ENCODE peak calls at places on chromosomes 12 and 14, in six cellular contexts. One of them, this sample, is unnamed. For H3K9me3, the result is how much of the 10 kb centered on the place peaks cover.

GRCh38 chr14:90831821-90832220 is 15.6 kb upstream of the TTC7B start:
- DNase-seq in MM.1S: no peak
- DNase-seq in adipocyte: no peak
- DNase-seq in neuronal stem cell: no peak
- DNase-seq in H9: no peak
- DNase-seq in SK-N-SH: no peak
- DNase-seq in this sample: no peak

GRCh38 chr12:69682136-69682755 is 16.9 kb downstream of the BEST3 start:
- DNase-seq in MM.1S: no peak
- DNase-seq in adipocyte: no peak
- DNase-seq in neuronal stem cell: no peak
- DNase-seq in H9: no peak
- DNase-seq in SK-N-SH: no peak
- DNase-seq in this sample: no peak

GRCh38 chr14:52018252-52018651 is 28.9 kb downstream of the RTRAF start:
- DNase-seq in MM.1S: no peak
- DNase-seq in adipocyte: peak
- DNase-seq in neuronal stem cell: no peak
- DNase-seq in H9: no peak
- DNase-seq in SK-N-SH: no peak
- DNase-seq in this sample: peak

GRCh38 chr12:118494776-118495175 is 118.4 kb downstream of the SUDS3 start:
- DNase-seq in MM.1S: no peak
- DNase-seq in adipocyte: no peak
- DNase-seq in neuronal stem cell: no peak
- DNase-seq in H9: no peak
- DNase-seq in SK-N-SH: no peak
- DNase-seq in this sample: no peak

GRCh38 chr14:81319314-81319713 is 80.8 kb downstream of the STON2 start:
- DNase-seq in MM.1S: no peak
- DNase-seq in adipocyte: no peak
- DNase-seq in neuronal stem cell: no peak
- DNase-seq in H9: no peak
- DNase-seq in SK-N-SH: no peak
- DNase-seq in this sample: no peak

GRCh38 chr12:12482959-12483358 is 79.7 kb downstream of the DUSP16 start:
- DNase-seq in MM.1S: no peak
- DNase-seq in adipocyte: no peak
- DNase-seq in neuronal stem cell: no peak
- DNase-seq in H9: no peak
- DNase-seq in SK-N-SH: no peak
- DNase-seq in this sample: no peak

GRCh38 chr12:59023861-59024424 is 103.6 kb upstream of the LRIG3 start:
- DNase-seq in MM.1S: no peak
- DNase-seq in adipocyte: no peak
- DNase-seq in neuronal stem cell: no peak
- DNase-seq in H9: no peak
- DNase-seq in SK-N-SH: no peak
- DNase-seq in this sample: no peak

GRCh38 chr14:72603639-72604038 is 290.3 kb downstream of the DPF3 start:
- DNase-seq in MM.1S: no peak
- DNase-seq in adipocyte: no peak
- DNase-seq in neuronal stem cell: no peak
- DNase-seq in H9: no peak
- DNase-seq in SK-N-SH: no peak
- DNase-seq in this sample: no peak

GRCh38 chr12:9906888-9907287 is 25.3 kb downstream of the CLEC2A start:
- DNase-seq in MM.1S: no peak
- DNase-seq in adipocyte: no peak
- DNase-seq in neuronal stem cell: no peak
- DNase-seq in H9: no peak
- DNase-seq in SK-N-SH: no peak
- DNase-seq in this sample: no peak

GRCh38 chr12:32016680-32017482 is 57.7 kb downstream of the RESF1 start:
- DNase-seq in MM.1S: no peak
- DNase-seq in adipocyte: no peak
- DNase-seq in neuronal stem cell: no peak
- DNase-seq in H9: peak
- DNase-seq in SK-N-SH: no peak
- DNase-seq in this sample: no peak

GRCh38 chr12:96434107-96434506 is 33.9 kb upstream of the CDK17 start:
- DNase-seq in MM.1S: peak
- DNase-seq in adipocyte: peak
- DNase-seq in neuronal stem cell: no peak
- DNase-seq in H9: no peak
- DNase-seq in SK-N-SH: no peak
- DNase-seq in this sample: peak

GRCh38 chr14:40410708-40411107 is 978.5 kb upstream of the FBXO33 start:
- DNase-seq in MM.1S: no peak
- DNase-seq in adipocyte: no peak
- DNase-seq in neuronal stem cell: no peak
- DNase-seq in H9: no peak
- DNase-seq in SK-N-SH: no peak
- DNase-seq in this sample: no peak

GRCh38 chr12:99284161-99284560 is 363.4 kb upstream of the GARIN6 start:
- DNase-seq in MM.1S: no peak
- DNase-seq in adipocyte: no peak
- DNase-seq in neuronal stem cell: no peak
- DNase-seq in H9: no peak
- DNase-seq in SK-N-SH: no peak
- DNase-seq in this sample: no peak

GRCh38 chr12:42332301-42332894 is 6.4 kb downstream of the PPHLN1 start:
- DNase-seq in MM.1S: peak
- DNase-seq in adipocyte: peak
- DNase-seq in neuronal stem cell: no peak
- DNase-seq in H9: no peak
- DNase-seq in SK-N-SH: peak
- DNase-seq in this sample: peak

GRCh38 chr12:49292729-49293055 is 2.3 kb upstream of the PRPH start:
- DNase-seq in MM.1S: no peak
- DNase-seq in adipocyte: no peak
- DNase-seq in neuronal stem cell: no peak
- DNase-seq in H9: no peak
- DNase-seq in SK-N-SH: peak
- DNase-seq in this sample: no peak

GRCh38 chr14:36271939-36272907 is 48.2 kb downstream of the MBIP start:
- DNase-seq in MM.1S: no peak
- DNase-seq in adipocyte: peak
- DNase-seq in neuronal stem cell: no peak
- DNase-seq in H9: no peak
- DNase-seq in SK-N-SH: peak
- DNase-seq in this sample: peak

GRCh38 chr14:21528381-21529348 is 2.5 kb upstream of the SALL2 start:
- DNase-seq in MM.1S: no peak
- DNase-seq in adipocyte: peak
- DNase-seq in neuronal stem cell: no peak
- DNase-seq in H9: no peak
- DNase-seq in SK-N-SH: no peak
- DNase-seq in this sample: no peak

GRCh38 chr12:25384038-25384953 is 133.6 kb upstream of the KRAS start:
- DNase-seq in MM.1S: no peak
- DNase-seq in adipocyte: no peak
- DNase-seq in neuronal stem cell: no peak
- DNase-seq in H9: no peak
- DNase-seq in SK-N-SH: no peak
- DNase-seq in this sample: peak

GRCh38 chr12:25387136-25388050 is 136.7 kb upstream of the KRAS start:
- DNase-seq in MM.1S: peak
- DNase-seq in adipocyte: peak
- DNase-seq in neuronal stem cell: peak
- DNase-seq in H9: peak
- DNase-seq in SK-N-SH: peak
- DNase-seq in this sample: peak

GRCh38 chr12:25386823-25387134 is 136.1 kb upstream of the KRAS start:
- DNase-seq in MM.1S: no peak
- DNase-seq in adipocyte: no peak
- DNase-seq in neuronal stem cell: no peak
- DNase-seq in H9: no peak
- DNase-seq in SK-N-SH: peak
- DNase-seq in this sample: peak

GRCh38 chr12:25384954-25385216 is 134.2 kb upstream of the KRAS start:
- DNase-seq in MM.1S: peak
- DNase-seq in adipocyte: no peak
- DNase-seq in neuronal stem cell: no peak
- DNase-seq in H9: no peak
- DNase-seq in SK-N-SH: no peak
- DNase-seq in this sample: no peak

DNA sequence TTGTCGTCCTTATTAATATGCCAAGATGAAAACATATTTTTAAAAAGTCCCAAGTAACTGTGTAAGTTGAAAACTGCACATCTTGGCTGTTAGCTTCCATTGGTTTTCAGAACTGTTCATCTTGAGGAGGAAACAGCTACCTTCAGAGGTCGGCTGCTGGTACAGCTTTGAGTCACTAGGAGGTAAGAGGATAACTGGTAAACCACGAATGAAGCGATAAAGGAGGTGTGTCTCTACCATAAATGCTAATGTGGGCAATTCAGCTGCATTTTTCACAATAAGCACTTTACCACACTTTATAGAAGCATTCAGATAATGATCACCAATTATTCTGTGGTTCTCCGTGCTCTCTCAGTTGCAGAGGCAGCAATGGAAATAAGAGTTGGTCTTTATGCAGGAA is 137.5 kb upstream of the KRAS start:
- DNase-seq in MM.1S: no peak
- DNase-seq in adipocyte: no peak
- DNase-seq in neuronal stem cell: no peak
- DNase-seq in H9: no peak
- DNase-seq in SK-N-SH: no peak
- DNase-seq in this sample: peak
- H3K9me3 ChIP-seq in MM.1S: under half
- H3K9me3 ChIP-seq in adipocyte: under half
- H3K9me3 ChIP-seq in neuronal stem cell: under half
- H3K9me3 ChIP-seq in H9: under half
- H3K9me3 ChIP-seq in SK-N-SH: under half
- H3K9me3 ChIP-seq in this sample: under half

GRCh38 chr12:55996715-55997534 is at the start of gene SUOX:
- DNase-seq in MM.1S: peak
- DNase-seq in adipocyte: peak
- DNase-seq in neuronal stem cell: peak
- DNase-seq in H9: peak
- DNase-seq in SK-N-SH: peak
- DNase-seq in this sample: peak
- H3K9ac ChIP-seq in MM.1S: peak
- H3K9ac ChIP-seq in adipocyte: peak
- H3K9ac ChIP-seq in neuronal stem cell: peak
- H3K9ac ChIP-seq in H9: peak
- H3K9ac ChIP-seq in SK-N-SH: peak
- H3K9ac ChIP-seq in this sample: peak

DNA sequence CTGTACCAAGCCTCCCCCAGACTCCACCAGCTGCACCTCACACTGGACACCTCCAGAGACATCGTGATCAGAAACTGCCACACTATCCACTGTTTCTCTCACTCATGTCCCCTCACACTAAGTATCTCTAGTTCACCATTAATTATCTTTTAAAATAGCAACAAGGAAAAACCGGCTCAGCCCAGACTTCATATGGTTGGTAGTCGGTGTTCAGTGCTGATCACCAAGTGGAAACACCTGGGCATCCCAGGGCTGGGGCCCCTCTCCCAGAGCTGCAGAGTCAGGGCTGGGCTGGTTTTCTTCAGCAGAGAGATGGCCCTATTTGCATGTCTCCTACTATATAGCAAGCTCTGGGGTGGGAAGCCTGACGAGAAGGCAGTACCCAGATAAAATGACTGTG is 1140.0 kb downstream of the TMEM121 start:
- DNase-seq in MM.1S: peak
- DNase-seq in adipocyte: no peak
- DNase-seq in neuronal stem cell: no peak
- DNase-seq in H9: no peak
- DNase-seq in SK-N-SH: no peak
- DNase-seq in this sample: no peak
- H3K9me3 ChIP-seq in MM.1S: under half
- H3K9me3 ChIP-seq in adipocyte: under half
- H3K9me3 ChIP-seq in neuronal stem cell: under half
- H3K9me3 ChIP-seq in H9: half or more
- H3K9me3 ChIP-seq in SK-N-SH: under half
- H3K9me3 ChIP-seq in this sample: under half

DNA sequence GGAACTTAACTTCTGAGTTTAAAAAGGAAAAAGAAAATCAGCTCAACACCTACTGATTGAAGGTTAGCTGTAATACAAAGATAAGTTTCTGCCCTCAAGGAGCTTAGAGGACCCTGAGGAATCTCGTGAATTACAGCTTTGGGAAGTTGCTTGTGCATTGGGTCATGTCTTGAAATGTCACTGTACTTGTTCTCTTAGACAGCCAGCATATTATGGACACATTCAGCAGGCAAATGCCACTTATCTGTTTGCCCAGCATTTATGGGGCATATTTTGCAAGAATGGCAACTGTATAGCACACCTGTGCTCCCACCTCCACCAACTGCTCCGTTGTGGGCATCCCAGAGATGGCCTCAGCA is 263.6 kb upstream of the CRY1 start:
- DNase-seq in MM.1S: no peak
- DNase-seq in adipocyte: no peak
- DNase-seq in neuronal stem cell: no peak
- DNase-seq in H9: no peak
- DNase-seq in SK-N-SH: no peak
- DNase-seq in this sample: no peak
- H3K9ac ChIP-seq in MM.1S: no peak
- H3K9ac ChIP-seq in adipocyte: no peak
- H3K9ac ChIP-seq in neuronal stem cell: no peak
- H3K9ac ChIP-seq in H9: no peak
- H3K9ac ChIP-seq in SK-N-SH: no peak
- H3K9ac ChIP-seq in this sample: no peak

GRCh38 chr14:106490442-106490841 is 964.1 kb downstream of the TMEM121 start:
- DNase-seq in MM.1S: no peak
- DNase-seq in adipocyte: no peak
- DNase-seq in neuronal stem cell: no peak
- DNase-seq in H9: no peak
- DNase-seq in SK-N-SH: no peak
- DNase-seq in this sample: no peak

GRCh38 chr14:106491851-106492250 is 965.5 kb downstream of the TMEM121 start:
- DNase-seq in MM.1S: peak
- DNase-seq in adipocyte: no peak
- DNase-seq in neuronal stem cell: no peak
- DNase-seq in H9: no peak
- DNase-seq in SK-N-SH: no peak
- DNase-seq in this sample: no peak

GRCh38 chr14:106488293-106488692 is 961.9 kb downstream of the TMEM121 start:
- DNase-seq in MM.1S: no peak
- DNase-seq in adipocyte: no peak
- DNase-seq in neuronal stem cell: no peak
- DNase-seq in H9: no peak
- DNase-seq in SK-N-SH: no peak
- DNase-seq in this sample: no peak

GRCh38 chr14:106493962-106494823 is 967.8 kb downstream of the TMEM121 start:
- DNase-seq in MM.1S: no peak
- DNase-seq in adipocyte: no peak
- DNase-seq in neuronal stem cell: no peak
- DNase-seq in H9: no peak
- DNase-seq in SK-N-SH: no peak
- DNase-seq in this sample: no peak

GRCh38 chr14:106489112-106489881 is 962.9 kb downstream of the TMEM121 start:
- DNase-seq in MM.1S: no peak
- DNase-seq in adipocyte: no peak
- DNase-seq in neuronal stem cell: no peak
- DNase-seq in H9: no peak
- DNase-seq in SK-N-SH: no peak
- DNase-seq in this sample: no peak
- H3K9me3 ChIP-seq in MM.1S: under half
- H3K9me3 ChIP-seq in adipocyte: under half
- H3K9me3 ChIP-seq in neuronal stem cell: under half
- H3K9me3 ChIP-seq in H9: half or more
- H3K9me3 ChIP-seq in SK-N-SH: under half
- H3K9me3 ChIP-seq in this sample: under half

GRCh38 chr12:71708658-71709057 is 22.8 kb downstream of the TMEM19 start:
- DNase-seq in MM.1S: no peak
- DNase-seq in adipocyte: no peak
- DNase-seq in neuronal stem cell: no peak
- DNase-seq in H9: no peak
- DNase-seq in SK-N-SH: no peak
- DNase-seq in this sample: no peak
- H3K9ac ChIP-seq in MM.1S: no peak
- H3K9ac ChIP-seq in adipocyte: no peak
- H3K9ac ChIP-seq in neuronal stem cell: no peak
- H3K9ac ChIP-seq in H9: no peak
- H3K9ac ChIP-seq in SK-N-SH: no peak
- H3K9ac ChIP-seq in this sample: no peak